ENCODE peak calls at places on chromosomes 7 and 10, in ten cellular contexts. One of them, this sample, is unnamed.
A peak's percentile ranks its signal among the peaks of the same experiment; 100 is the strongest.

GRCh38 chr10:68043030-68043429 is 32.1 kb downstream of the HERC4 start:
- DNase-seq in cardiac muscle cell: no peak
- DNase-seq in IMR-90: peak; percentile 60
- DNase-seq in prostate gland: no peak
- DNase-seq in neural progenitor cell: no peak
- DNase-seq in astrocyte of the cerebellum: no peak
- DNase-seq in astrocyte of the spinal cord: peak; percentile 32
- DNase-seq in heart right ventricle: no peak
- DNase-seq in colonic mucosa: no peak
- DNase-seq in hepatocyte: no peak
- DNase-seq in this sample: no peak

GRCh38 chr10:36256905-36257304 is 614.8 kb upstream of the FZD8 start:
- DNase-seq in cardiac muscle cell: no peak
- DNase-seq in IMR-90: peak; percentile 41
- DNase-seq in prostate gland: no peak
- DNase-seq in neural progenitor cell: no peak
- DNase-seq in astrocyte of the cerebellum: no peak
- DNase-seq in astrocyte of the spinal cord: no peak
- DNase-seq in heart right ventricle: no peak
- DNase-seq in colonic mucosa: no peak
- DNase-seq in hepatocyte: peak; percentile 13
- DNase-seq in this sample: no peak

GRCh38 chr10:132946311-132946710 is 3.9 kb upstream of the CFAP46 start:
- DNase-seq in cardiac muscle cell: no peak
- DNase-seq in IMR-90: no peak
- DNase-seq in prostate gland: no peak
- DNase-seq in neural progenitor cell: no peak
- DNase-seq in astrocyte of the cerebellum: no peak
- DNase-seq in astrocyte of the spinal cord: no peak
- DNase-seq in heart right ventricle: no peak
- DNase-seq in colonic mucosa: no peak
- DNase-seq in hepatocyte: no peak
- DNase-seq in this sample: no peak

GRCh38 chr7:81873559-81873958 is 103.7 kb upstream of the HGF start:
- DNase-seq in cardiac muscle cell: no peak
- DNase-seq in IMR-90: peak; percentile 65
- DNase-seq in prostate gland: no peak
- DNase-seq in neural progenitor cell: no peak
- DNase-seq in astrocyte of the cerebellum: no peak
- DNase-seq in astrocyte of the spinal cord: no peak
- DNase-seq in heart right ventricle: no peak
- DNase-seq in colonic mucosa: no peak
- DNase-seq in hepatocyte: no peak
- DNase-seq in this sample: no peak

GRCh38 chr7:90242369-90243168 is 2.4 kb upstream of the CFAP69 start:
- DNase-seq in cardiac muscle cell: no peak
- DNase-seq in IMR-90: no peak
- DNase-seq in prostate gland: no peak
- DNase-seq in neural progenitor cell: no peak
- DNase-seq in astrocyte of the cerebellum: no peak
- DNase-seq in astrocyte of the spinal cord: no peak
- DNase-seq in heart right ventricle: no peak
- DNase-seq in colonic mucosa: no peak
- DNase-seq in hepatocyte: peak; percentile 42
- DNase-seq in this sample: no peak

GRCh38 chr10:124744688-124745055 is 494 bp upstream of the FAM53B start:
- DNase-seq in cardiac muscle cell: no peak
- DNase-seq in IMR-90: peak; percentile 71
- DNase-seq in prostate gland: peak; percentile 63
- DNase-seq in neural progenitor cell: no peak
- DNase-seq in astrocyte of the cerebellum: peak; percentile 40
- DNase-seq in astrocyte of the spinal cord: peak; percentile 73
- DNase-seq in heart right ventricle: no peak
- DNase-seq in colonic mucosa: no peak
- DNase-seq in hepatocyte: no peak
- DNase-seq in this sample: no peak

GRCh38 chr7:70044064-70044463 is 445.8 kb downstream of the AUTS2 start:
- DNase-seq in cardiac muscle cell: peak; percentile 43
- DNase-seq in IMR-90: no peak
- DNase-seq in prostate gland: no peak
- DNase-seq in neural progenitor cell: no peak
- DNase-seq in astrocyte of the cerebellum: no peak
- DNase-seq in astrocyte of the spinal cord: no peak
- DNase-seq in heart right ventricle: no peak
- DNase-seq in colonic mucosa: peak; percentile 19
- DNase-seq in hepatocyte: peak; percentile 45
- DNase-seq in this sample: no peak

GRCh38 chr10:94343159-94343558 is 19.6 kb downstream of the NOC3L start:
- DNase-seq in cardiac muscle cell: no peak
- DNase-seq in IMR-90: peak; percentile 35
- DNase-seq in prostate gland: no peak
- DNase-seq in neural progenitor cell: no peak
- DNase-seq in astrocyte of the cerebellum: no peak
- DNase-seq in astrocyte of the spinal cord: no peak
- DNase-seq in heart right ventricle: no peak
- DNase-seq in colonic mucosa: no peak
- DNase-seq in hepatocyte: no peak
- DNase-seq in this sample: no peak

GRCh38 chr7:6232130-6232529 is 40.3 kb downstream of the CYTH3 start:
- DNase-seq in cardiac muscle cell: no peak
- DNase-seq in IMR-90: no peak
- DNase-seq in prostate gland: no peak
- DNase-seq in neural progenitor cell: no peak
- DNase-seq in astrocyte of the cerebellum: no peak
- DNase-seq in astrocyte of the spinal cord: no peak
- DNase-seq in heart right ventricle: no peak
- DNase-seq in colonic mucosa: no peak
- DNase-seq in hepatocyte: no peak
- DNase-seq in this sample: no peak

GRCh38 chr7:16130127-16131110 is 290.9 kb downstream of the CRPPA start:
- DNase-seq in cardiac muscle cell: no peak
- DNase-seq in IMR-90: peak; percentile 12
- DNase-seq in prostate gland: no peak
- DNase-seq in neural progenitor cell: no peak
- DNase-seq in astrocyte of the cerebellum: no peak
- DNase-seq in astrocyte of the spinal cord: no peak
- DNase-seq in heart right ventricle: no peak
- DNase-seq in colonic mucosa: no peak
- DNase-seq in hepatocyte: no peak
- DNase-seq in this sample: no peak

GRCh38 chr10:70880077-70880534 is 8.3 kb downstream of the PCBD1 start:
- DNase-seq in cardiac muscle cell: peak; percentile 87
- DNase-seq in IMR-90: peak; percentile 79
- DNase-seq in prostate gland: peak; percentile 87
- DNase-seq in neural progenitor cell: peak; percentile 84
- DNase-seq in astrocyte of the cerebellum: peak; percentile 75
- DNase-seq in astrocyte of the spinal cord: peak; percentile 78
- DNase-seq in heart right ventricle: peak; percentile 83
- DNase-seq in colonic mucosa: peak; percentile 86
- DNase-seq in hepatocyte: peak; percentile 88
- DNase-seq in this sample: peak; percentile 33

GRCh38 chr10:98028168-98028770 is 2.2 kb downstream of the CRTAC1 start:
- DNase-seq in cardiac muscle cell: peak; percentile 86
- DNase-seq in IMR-90: peak; percentile 3
- DNase-seq in prostate gland: peak; percentile 14
- DNase-seq in neural progenitor cell: peak; percentile 91
- DNase-seq in astrocyte of the cerebellum: no peak
- DNase-seq in astrocyte of the spinal cord: peak; percentile 3
- DNase-seq in heart right ventricle: peak; percentile 53
- DNase-seq in colonic mucosa: peak; percentile 61
- DNase-seq in hepatocyte: peak; percentile 63
- DNase-seq in this sample: peak; percentile 2

GRCh38 chr7:35701287-35701686 is 6.4 kb upstream of the HERPUD2 start:
- DNase-seq in cardiac muscle cell: no peak
- DNase-seq in IMR-90: no peak
- DNase-seq in prostate gland: no peak
- DNase-seq in neural progenitor cell: no peak
- DNase-seq in astrocyte of the cerebellum: no peak
- DNase-seq in astrocyte of the spinal cord: no peak
- DNase-seq in heart right ventricle: no peak
- DNase-seq in colonic mucosa: no peak
- DNase-seq in hepatocyte: no peak
- DNase-seq in this sample: no peak

GRCh38 chr10:3482200-3482993 is 302.6 kb downstream of the KLF6 start:
- DNase-seq in cardiac muscle cell: peak; percentile 95
- DNase-seq in IMR-90: peak; percentile 95
- DNase-seq in prostate gland: peak; percentile 91
- DNase-seq in neural progenitor cell: peak; percentile 85
- DNase-seq in astrocyte of the cerebellum: peak; percentile 85
- DNase-seq in astrocyte of the spinal cord: peak; percentile 95
- DNase-seq in heart right ventricle: peak; percentile 39
- DNase-seq in colonic mucosa: peak; percentile 76
- DNase-seq in hepatocyte: peak; percentile 92
- DNase-seq in this sample: peak; percentile 97

GRCh38 chr7:33195264-33195663 is 65.9 kb downstream of the BBS9 start:
- DNase-seq in cardiac muscle cell: no peak
- DNase-seq in IMR-90: peak; percentile 87
- DNase-seq in prostate gland: no peak
- DNase-seq in neural progenitor cell: no peak
- DNase-seq in astrocyte of the cerebellum: peak; percentile 60
- DNase-seq in astrocyte of the spinal cord: peak; percentile 70
- DNase-seq in heart right ventricle: no peak
- DNase-seq in colonic mucosa: no peak
- DNase-seq in hepatocyte: no peak
- DNase-seq in this sample: peak; percentile 31

GRCh38 chr10:110498982-110499795 is 1.5 kb downstream of the DUSP5 start:
- DNase-seq in cardiac muscle cell: peak; percentile 70
- DNase-seq in IMR-90: peak; percentile 74
- DNase-seq in prostate gland: no peak
- DNase-seq in neural progenitor cell: peak; percentile 54
- DNase-seq in astrocyte of the cerebellum: no peak
- DNase-seq in astrocyte of the spinal cord: peak; percentile 76
- DNase-seq in heart right ventricle: peak; percentile 58
- DNase-seq in colonic mucosa: peak; percentile 53
- DNase-seq in hepatocyte: peak; percentile 42
- DNase-seq in this sample: no peak

GRCh38 chr10:8416192-8416701 is 361.8 kb downstream of the GATA3 start:
- DNase-seq in cardiac muscle cell: peak; percentile 21
- DNase-seq in IMR-90: no peak
- DNase-seq in prostate gland: no peak
- DNase-seq in neural progenitor cell: no peak
- DNase-seq in astrocyte of the cerebellum: no peak
- DNase-seq in astrocyte of the spinal cord: no peak
- DNase-seq in heart right ventricle: no peak
- DNase-seq in colonic mucosa: no peak
- DNase-seq in hepatocyte: no peak
- DNase-seq in this sample: no peak

GRCh38 chr10:6746782-6747181 is 166.7 kb upstream of the PRKCQ start:
- DNase-seq in cardiac muscle cell: no peak
- DNase-seq in IMR-90: peak; percentile 93
- DNase-seq in prostate gland: no peak
- DNase-seq in neural progenitor cell: no peak
- DNase-seq in astrocyte of the cerebellum: no peak
- DNase-seq in astrocyte of the spinal cord: no peak
- DNase-seq in heart right ventricle: no peak
- DNase-seq in colonic mucosa: no peak
- DNase-seq in hepatocyte: no peak
- DNase-seq in this sample: peak; percentile 19

GRCh38 chr10:91380873-91381561 is 29.1 kb upstream of the HECTD2 start:
- DNase-seq in cardiac muscle cell: peak; percentile 35
- DNase-seq in IMR-90: no peak
- DNase-seq in prostate gland: peak; percentile 61
- DNase-seq in neural progenitor cell: peak; percentile 49
- DNase-seq in astrocyte of the cerebellum: no peak
- DNase-seq in astrocyte of the spinal cord: no peak
- DNase-seq in heart right ventricle: peak; percentile 20
- DNase-seq in colonic mucosa: no peak
- DNase-seq in hepatocyte: no peak
- DNase-seq in this sample: no peak

GRCh38 chr10:101444058-101444457 is 90.1 kb downstream of the BTRC start:
- DNase-seq in cardiac muscle cell: no peak
- DNase-seq in IMR-90: peak; percentile 17
- DNase-seq in prostate gland: no peak
- DNase-seq in neural progenitor cell: no peak
- DNase-seq in astrocyte of the cerebellum: no peak
- DNase-seq in astrocyte of the spinal cord: peak; percentile 5
- DNase-seq in heart right ventricle: no peak
- DNase-seq in colonic mucosa: no peak
- DNase-seq in hepatocyte: no peak
- DNase-seq in this sample: no peak
- TF ChIP-seq CTCF in cardiac muscle cell: peak; percentile 36
- TF ChIP-seq CTCF in IMR-90: peak; percentile 27
- TF ChIP-seq CTCF in prostate gland: no peak
- TF ChIP-seq CTCF in neural progenitor cell: peak; percentile 46
- TF ChIP-seq CTCF in astrocyte of the cerebellum: peak; percentile 3
- TF ChIP-seq CTCF in astrocyte of the spinal cord: peak; percentile 35
- TF ChIP-seq CTCF in heart right ventricle: peak; percentile 22
- TF ChIP-seq CTCF in colonic mucosa: no peak
- TF ChIP-seq CTCF in hepatocyte: no peak
- TF ChIP-seq CTCF in this sample: peak; percentile 47

GRCh38 chr10:30691601-30692015 is 62.1 kb upstream of the LYZL2 start:
- DNase-seq in cardiac muscle cell: no peak
- DNase-seq in IMR-90: no peak
- DNase-seq in prostate gland: no peak
- DNase-seq in neural progenitor cell: no peak
- DNase-seq in astrocyte of the cerebellum: no peak
- DNase-seq in astrocyte of the spinal cord: peak; percentile 32
- DNase-seq in heart right ventricle: no peak
- DNase-seq in colonic mucosa: no peak
- DNase-seq in hepatocyte: no peak
- DNase-seq in this sample: no peak
- H3K4me3 ChIP-seq in cardiac muscle cell: no peak overlapping the region
- H3K4me3 ChIP-seq in IMR-90: no peak overlapping the region
- H3K4me3 ChIP-seq in prostate gland: no peak overlapping the region
- H3K4me3 ChIP-seq in neural progenitor cell: no peak overlapping the region
- H3K4me3 ChIP-seq in astrocyte of the cerebellum: no peak overlapping the region
- H3K4me3 ChIP-seq in astrocyte of the spinal cord: no peak overlapping the region
- H3K4me3 ChIP-seq in heart right ventricle: no peak overlapping the region
- H3K4me3 ChIP-seq in colonic mucosa: no peak overlapping the region
- H3K4me3 ChIP-seq in hepatocyte: no peak overlapping the region
- H3K4me3 ChIP-seq in this sample: no peak overlapping the region

DNA sequence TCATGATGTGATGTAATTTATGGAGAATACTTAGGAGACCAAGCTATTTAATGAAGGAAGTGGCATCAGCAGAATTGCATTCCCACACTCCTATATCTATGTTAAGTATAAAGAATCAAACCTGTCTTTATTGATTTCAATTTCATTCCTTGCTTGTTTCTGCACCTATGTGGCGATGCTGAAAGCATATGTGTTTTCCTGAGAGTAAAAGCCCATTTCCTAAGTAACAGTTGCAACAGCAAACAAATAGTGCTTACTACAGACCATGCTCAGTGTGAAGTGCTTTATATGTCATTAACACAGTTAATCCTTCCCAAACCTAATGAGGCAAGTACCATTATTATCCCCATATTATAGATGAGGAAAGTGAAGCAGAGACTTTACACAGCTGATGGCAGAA is 552.1 kb downstream of the PARD3 start:
- DNase-seq in cardiac muscle cell: no peak
- DNase-seq in IMR-90: no peak
- DNase-seq in prostate gland: no peak
- DNase-seq in neural progenitor cell: no peak
- DNase-seq in astrocyte of the cerebellum: no peak
- DNase-seq in astrocyte of the spinal cord: no peak
- DNase-seq in heart right ventricle: no peak
- DNase-seq in colonic mucosa: no peak
- DNase-seq in hepatocyte: no peak
- DNase-seq in this sample: no peak
- TF ChIP-seq CTCF in cardiac muscle cell: no peak
- TF ChIP-seq CTCF in IMR-90: no peak
- TF ChIP-seq CTCF in prostate gland: no peak
- TF ChIP-seq CTCF in neural progenitor cell: no peak
- TF ChIP-seq CTCF in astrocyte of the cerebellum: peak; percentile 38
- TF ChIP-seq CTCF in astrocyte of the spinal cord: no peak
- TF ChIP-seq CTCF in heart right ventricle: no peak
- TF ChIP-seq CTCF in colonic mucosa: no peak
- TF ChIP-seq CTCF in hepatocyte: no peak
- TF ChIP-seq CTCF in this sample: no peak

GRCh38 chr7:130917669-130918128 is 183.7 kb upstream of the KLF14 start:
- DNase-seq in cardiac muscle cell: no peak
- DNase-seq in IMR-90: peak; percentile 87
- DNase-seq in prostate gland: no peak
- DNase-seq in neural progenitor cell: no peak
- DNase-seq in astrocyte of the cerebellum: no peak
- DNase-seq in astrocyte of the spinal cord: peak; percentile 73
- DNase-seq in heart right ventricle: no peak
- DNase-seq in colonic mucosa: no peak
- DNase-seq in hepatocyte: no peak
- DNase-seq in this sample: no peak
- H3K4me3 ChIP-seq in cardiac muscle cell: no peak overlapping the region
- H3K4me3 ChIP-seq in IMR-90: peak overlapping the region; percentile 23
- H3K4me3 ChIP-seq in prostate gland: no peak overlapping the region
- H3K4me3 ChIP-seq in neural progenitor cell: no peak overlapping the region
- H3K4me3 ChIP-seq in astrocyte of the cerebellum: no peak overlapping the region
- H3K4me3 ChIP-seq in astrocyte of the spinal cord: no peak overlapping the region
- H3K4me3 ChIP-seq in heart right ventricle: no peak overlapping the region
- H3K4me3 ChIP-seq in colonic mucosa: peak overlapping the region; percentile 5
- H3K4me3 ChIP-seq in hepatocyte: no peak overlapping the region
- H3K4me3 ChIP-seq in this sample: no peak overlapping the region